ENCODE peak calls at places on chromosome 15, in six cellular contexts. One of them, this sample, is unnamed.

GRCh38 chr15:64751464-64751863 is 23.9 kb downstream of the RBPMS2 start:
- DNase-seq in H54: no peak
- DNase-seq in G401: no peak
- DNase-seq in adrenal gland: no peak
- DNase-seq in fibroblast of the conjunctiva: no peak
- DNase-seq in stimulated activated CD8-positive, alpha-beta memory T cell treated with anti-CD3 and anti-CD28 coated beads, Interleukin-12 subunit alpha, Interleukin-12 subunit beta, amount 100 ng/mL, for 4 hours: no peak
- DNase-seq in this sample: no peak

GRCh38 chr15:95812491-95812890 is 518.0 kb upstream of the NR2F2 start:
- DNase-seq in G401: no peak
- DNase-seq in adrenal gland: no peak
- DNase-seq in H54: no peak
- DNase-seq in stimulated activated CD8-positive, alpha-beta memory T cell treated with anti-CD3 and anti-CD28 coated beads, Interleukin-12 subunit alpha, Interleukin-12 subunit beta, amount 100 ng/mL, for 4 hours: no peak
- DNase-seq in fibroblast of the conjunctiva: no peak
- DNase-seq in this sample: no peak

GRCh38 chr15:85312486-85312885 is 67.9 kb upstream of the AKAP13 start:
- DNase-seq in stimulated activated CD8-positive, alpha-beta memory T cell treated with anti-CD3 and anti-CD28 coated beads, Interleukin-12 subunit alpha, Interleukin-12 subunit beta, amount 100 ng/mL, for 4 hours: no peak
- DNase-seq in adrenal gland: no peak
- DNase-seq in H54: no peak
- DNase-seq in fibroblast of the conjunctiva: peak; percentile 40
- DNase-seq in G401: no peak
- DNase-seq in this sample: peak; percentile 50

GRCh38 chr15:62524848-62525247 is 359.8 kb upstream of the C2CD4B start:
- DNase-seq in G401: no peak
- DNase-seq in adrenal gland: no peak
- DNase-seq in stimulated activated CD8-positive, alpha-beta memory T cell treated with anti-CD3 and anti-CD28 coated beads, Interleukin-12 subunit alpha, Interleukin-12 subunit beta, amount 100 ng/mL, for 4 hours: no peak
- DNase-seq in fibroblast of the conjunctiva: no peak
- DNase-seq in H54: no peak
- DNase-seq in this sample: no peak

GRCh38 chr15:82625136-82625535 is 22.0 kb downstream of the CPEB1 start:
- DNase-seq in fibroblast of the conjunctiva: no peak
- DNase-seq in G401: no peak
- DNase-seq in stimulated activated CD8-positive, alpha-beta memory T cell treated with anti-CD3 and anti-CD28 coated beads, Interleukin-12 subunit alpha, Interleukin-12 subunit beta, amount 100 ng/mL, for 4 hours: no peak
- DNase-seq in adrenal gland: no peak
- DNase-seq in H54: no peak
- DNase-seq in this sample: no peak

GRCh38 chr15:100101389-100102089 is 240.2 kb downstream of the ADAMTS17 start:
- DNase-seq in H54: no peak
- DNase-seq in G401: no peak
- DNase-seq in fibroblast of the conjunctiva: no peak
- DNase-seq in stimulated activated CD8-positive, alpha-beta memory T cell treated with anti-CD3 and anti-CD28 coated beads, Interleukin-12 subunit alpha, Interleukin-12 subunit beta, amount 100 ng/mL, for 4 hours: no peak
- DNase-seq in adrenal gland: no peak
- DNase-seq in this sample: no peak

GRCh38 chr15:25691544-25692430 is 171.3 kb downstream of the ATP10A start:
- DNase-seq in H54: no peak
- DNase-seq in fibroblast of the conjunctiva: no peak
- DNase-seq in adrenal gland: no peak
- DNase-seq in stimulated activated CD8-positive, alpha-beta memory T cell treated with anti-CD3 and anti-CD28 coated beads, Interleukin-12 subunit alpha, Interleukin-12 subunit beta, amount 100 ng/mL, for 4 hours: no peak
- DNase-seq in G401: peak; percentile 55
- DNase-seq in this sample: peak; percentile 26

GRCh38 chr15:70047386-70048195 is 50.1 kb downstream of the TLE3 start:
- DNase-seq in fibroblast of the conjunctiva: no peak
- DNase-seq in adrenal gland: no peak
- DNase-seq in stimulated activated CD8-positive, alpha-beta memory T cell treated with anti-CD3 and anti-CD28 coated beads, Interleukin-12 subunit alpha, Interleukin-12 subunit beta, amount 100 ng/mL, for 4 hours: no peak
- DNase-seq in G401: no peak
- DNase-seq in H54: no peak
- DNase-seq in this sample: no peak

GRCh38 chr15:101464246-101464998 is 25.1 kb downstream of the PCSK6 start:
- DNase-seq in stimulated activated CD8-positive, alpha-beta memory T cell treated with anti-CD3 and anti-CD28 coated beads, Interleukin-12 subunit alpha, Interleukin-12 subunit beta, amount 100 ng/mL, for 4 hours: no peak
- DNase-seq in fibroblast of the conjunctiva: no peak
- DNase-seq in G401: no peak
- DNase-seq in H54: no peak
- DNase-seq in adrenal gland: no peak
- DNase-seq in this sample: no peak

GRCh38 chr15:93987068-93987467 is 244.3 kb upstream of the MCTP2 start:
- DNase-seq in G401: no peak
- DNase-seq in H54: no peak
- DNase-seq in fibroblast of the conjunctiva: no peak
- DNase-seq in stimulated activated CD8-positive, alpha-beta memory T cell treated with anti-CD3 and anti-CD28 coated beads, Interleukin-12 subunit alpha, Interleukin-12 subunit beta, amount 100 ng/mL, for 4 hours: no peak
- DNase-seq in adrenal gland: no peak
- DNase-seq in this sample: no peak

GRCh38 chr15:67685008-67685599 is 140.2 kb upstream of the SKOR1 start:
- DNase-seq in adrenal gland: no peak
- DNase-seq in stimulated activated CD8-positive, alpha-beta memory T cell treated with anti-CD3 and anti-CD28 coated beads, Interleukin-12 subunit alpha, Interleukin-12 subunit beta, amount 100 ng/mL, for 4 hours: no peak
- DNase-seq in fibroblast of the conjunctiva: peak; percentile 12
- DNase-seq in G401: peak; percentile 26
- DNase-seq in H54: no peak
- DNase-seq in this sample: peak; percentile 44

GRCh38 chr15:22794621-22795167 is 8.2 kb downstream of the NIPA1 start:
- DNase-seq in stimulated activated CD8-positive, alpha-beta memory T cell treated with anti-CD3 and anti-CD28 coated beads, Interleukin-12 subunit alpha, Interleukin-12 subunit beta, amount 100 ng/mL, for 4 hours: no peak
- DNase-seq in fibroblast of the conjunctiva: no peak
- DNase-seq in H54: no peak
- DNase-seq in adrenal gland: no peak
- DNase-seq in G401: no peak
- DNase-seq in this sample: no peak

GRCh38 chr15:38660726-38661125 is 96.1 kb upstream of the RASGRP1 start:
- DNase-seq in adrenal gland: no peak
- DNase-seq in stimulated activated CD8-positive, alpha-beta memory T cell treated with anti-CD3 and anti-CD28 coated beads, Interleukin-12 subunit alpha, Interleukin-12 subunit beta, amount 100 ng/mL, for 4 hours: peak; percentile 6
- DNase-seq in H54: no peak
- DNase-seq in fibroblast of the conjunctiva: no peak
- DNase-seq in G401: no peak
- DNase-seq in this sample: no peak

GRCh38 chr15:31300208-31300661 is 26.4 kb upstream of the KLF13 start:
- DNase-seq in H54: no peak
- DNase-seq in stimulated activated CD8-positive, alpha-beta memory T cell treated with anti-CD3 and anti-CD28 coated beads, Interleukin-12 subunit alpha, Interleukin-12 subunit beta, amount 100 ng/mL, for 4 hours: no peak
- DNase-seq in fibroblast of the conjunctiva: no peak
- DNase-seq in adrenal gland: no peak
- DNase-seq in G401: peak; percentile 55
- DNase-seq in this sample: no peak

GRCh38 chr15:63605816-63606215 is 8.6 kb downstream of the FBXL22 start:
- DNase-seq in adrenal gland: no peak
- DNase-seq in H54: no peak
- DNase-seq in fibroblast of the conjunctiva: no peak
- DNase-seq in stimulated activated CD8-positive, alpha-beta memory T cell treated with anti-CD3 and anti-CD28 coated beads, Interleukin-12 subunit alpha, Interleukin-12 subunit beta, amount 100 ng/mL, for 4 hours: no peak
- DNase-seq in G401: no peak
- DNase-seq in this sample: no peak

GRCh38 chr15:31977812-31978662 is 52.3 kb upstream of the CHRNA7 start:
- DNase-seq in adrenal gland: peak; percentile 51
- DNase-seq in stimulated activated CD8-positive, alpha-beta memory T cell treated with anti-CD3 and anti-CD28 coated beads, Interleukin-12 subunit alpha, Interleukin-12 subunit beta, amount 100 ng/mL, for 4 hours: peak; percentile 25
- DNase-seq in G401: peak; percentile 43
- DNase-seq in H54: peak; percentile 45
- DNase-seq in fibroblast of the conjunctiva: no peak
- DNase-seq in this sample: peak; percentile 82

GRCh38 chr15:89680282-89680873 is 1.2 kb upstream of the PLIN1 start:
- DNase-seq in stimulated activated CD8-positive, alpha-beta memory T cell treated with anti-CD3 and anti-CD28 coated beads, Interleukin-12 subunit alpha, Interleukin-12 subunit beta, amount 100 ng/mL, for 4 hours: no peak
- DNase-seq in fibroblast of the conjunctiva: peak; percentile 89
- DNase-seq in adrenal gland: peak; percentile 89
- DNase-seq in H54: no peak
- DNase-seq in G401: peak; percentile 43
- DNase-seq in this sample: peak; percentile 52

GRCh38 chr15:42549052-42549491 is 434 bp downstream of the HAUS2 start:
- DNase-seq in H54: peak; percentile 20
- DNase-seq in stimulated activated CD8-positive, alpha-beta memory T cell treated with anti-CD3 and anti-CD28 coated beads, Interleukin-12 subunit alpha, Interleukin-12 subunit beta, amount 100 ng/mL, for 4 hours: no peak
- DNase-seq in adrenal gland: peak; percentile 23
- DNase-seq in fibroblast of the conjunctiva: peak; percentile 12
- DNase-seq in G401: peak; percentile 59
- DNase-seq in this sample: peak; percentile 33

GRCh38 chr15:79170256-79170664 is 79.7 kb upstream of the RASGRF1 start:
- DNase-seq in adrenal gland: no peak
- DNase-seq in G401: no peak
- DNase-seq in H54: peak; percentile 18
- DNase-seq in stimulated activated CD8-positive, alpha-beta memory T cell treated with anti-CD3 and anti-CD28 coated beads, Interleukin-12 subunit alpha, Interleukin-12 subunit beta, amount 100 ng/mL, for 4 hours: no peak
- DNase-seq in fibroblast of the conjunctiva: peak; percentile 8
- DNase-seq in this sample: peak; percentile 51

GRCh38 chr15:25236861-25237155 is 202.0 kb downstream of the UBE3A start:
- DNase-seq in adrenal gland: no peak
- DNase-seq in stimulated activated CD8-positive, alpha-beta memory T cell treated with anti-CD3 and anti-CD28 coated beads, Interleukin-12 subunit alpha, Interleukin-12 subunit beta, amount 100 ng/mL, for 4 hours: no peak
- DNase-seq in G401: no peak
- DNase-seq in fibroblast of the conjunctiva: no peak
- DNase-seq in H54: no peak
- DNase-seq in this sample: no peak

GRCh38 chr15:86159436-86159835 is 79.8 kb downstream of the AGBL1 start:
- DNase-seq in fibroblast of the conjunctiva: no peak
- DNase-seq in H54: no peak
- DNase-seq in adrenal gland: peak; percentile 9
- DNase-seq in G401: no peak
- DNase-seq in stimulated activated CD8-positive, alpha-beta memory T cell treated with anti-CD3 and anti-CD28 coated beads, Interleukin-12 subunit alpha, Interleukin-12 subunit beta, amount 100 ng/mL, for 4 hours: no peak
- DNase-seq in this sample: no peak

GRCh38 chr15:94235681-94236080 is 4.3 kb downstream of the MCTP2 start:
- DNase-seq in G401: no peak
- DNase-seq in stimulated activated CD8-positive, alpha-beta memory T cell treated with anti-CD3 and anti-CD28 coated beads, Interleukin-12 subunit alpha, Interleukin-12 subunit beta, amount 100 ng/mL, for 4 hours: no peak
- DNase-seq in adrenal gland: no peak
- DNase-seq in fibroblast of the conjunctiva: no peak
- DNase-seq in H54: no peak
- DNase-seq in this sample: no peak

GRCh38 chr15:58331562-58331902 is 100.3 kb upstream of the LIPC start:
- DNase-seq in H54: no peak
- DNase-seq in adrenal gland: no peak
- DNase-seq in G401: no peak
- DNase-seq in stimulated activated CD8-positive, alpha-beta memory T cell treated with anti-CD3 and anti-CD28 coated beads, Interleukin-12 subunit alpha, Interleukin-12 subunit beta, amount 100 ng/mL, for 4 hours: no peak
- DNase-seq in fibroblast of the conjunctiva: no peak
- DNase-seq in this sample: peak; percentile 26

GRCh38 chr15:72230197-72231065 is 559 bp downstream of the PKM start:
- DNase-seq in G401: peak; percentile 80
- DNase-seq in H54: no peak
- DNase-seq in fibroblast of the conjunctiva: peak; percentile 90
- DNase-seq in adrenal gland: peak; percentile 95
- DNase-seq in stimulated activated CD8-positive, alpha-beta memory T cell treated with anti-CD3 and anti-CD28 coated beads, Interleukin-12 subunit alpha, Interleukin-12 subunit beta, amount 100 ng/mL, for 4 hours: peak; percentile 71
- DNase-seq in this sample: peak; percentile 94

GRCh38 chr15:87939838-87940457 is 316.6 kb downstream of the NTRK3 start:
- DNase-seq in adrenal gland: no peak
- DNase-seq in H54: no peak
- DNase-seq in G401: no peak
- DNase-seq in fibroblast of the conjunctiva: no peak
- DNase-seq in stimulated activated CD8-positive, alpha-beta memory T cell treated with anti-CD3 and anti-CD28 coated beads, Interleukin-12 subunit alpha, Interleukin-12 subunit beta, amount 100 ng/mL, for 4 hours: no peak
- DNase-seq in this sample: no peak

GRCh38 chr15:31230630-31231485 is 95.8 kb upstream of the KLF13 start:
- DNase-seq in fibroblast of the conjunctiva: no peak
- DNase-seq in G401: no peak
- DNase-seq in stimulated activated CD8-positive, alpha-beta memory T cell treated with anti-CD3 and anti-CD28 coated beads, Interleukin-12 subunit alpha, Interleukin-12 subunit beta, amount 100 ng/mL, for 4 hours: no peak
- DNase-seq in H54: no peak
- DNase-seq in adrenal gland: no peak
- DNase-seq in this sample: no peak

GRCh38 chr15:42576776-42577175 is 1.4 kb downstream of the STARD9 start:
- DNase-seq in G401: no peak
- DNase-seq in adrenal gland: no peak
- DNase-seq in stimulated activated CD8-positive, alpha-beta memory T cell treated with anti-CD3 and anti-CD28 coated beads, Interleukin-12 subunit alpha, Interleukin-12 subunit beta, amount 100 ng/mL, for 4 hours: no peak
- DNase-seq in H54: no peak
- DNase-seq in fibroblast of the conjunctiva: no peak
- DNase-seq in this sample: no peak

GRCh38 chr15:70753101-70753829 is 10.1 kb downstream of the UACA start:
- DNase-seq in stimulated activated CD8-positive, alpha-beta memory T cell treated with anti-CD3 and anti-CD28 coated beads, Interleukin-12 subunit alpha, Interleukin-12 subunit beta, amount 100 ng/mL, for 4 hours: no peak
- DNase-seq in adrenal gland: no peak
- DNase-seq in fibroblast of the conjunctiva: no peak
- DNase-seq in H54: no peak
- DNase-seq in G401: no peak
- DNase-seq in this sample: no peak

GRCh38 chr15:94324117-94324826 is 92.9 kb downstream of the MCTP2 start:
- DNase-seq in G401: peak; percentile 54
- DNase-seq in H54: peak; percentile 16
- DNase-seq in stimulated activated CD8-positive, alpha-beta memory T cell treated with anti-CD3 and anti-CD28 coated beads, Interleukin-12 subunit alpha, Interleukin-12 subunit beta, amount 100 ng/mL, for 4 hours: peak; percentile 14
- DNase-seq in adrenal gland: peak; percentile 41
- DNase-seq in fibroblast of the conjunctiva: peak; percentile 38
- DNase-seq in this sample: peak; percentile 74

GRCh38 chr15:69088300-69088965 is 72.0 kb upstream of the GLCE start:
- DNase-seq in fibroblast of the conjunctiva: no peak
- DNase-seq in adrenal gland: no peak
- DNase-seq in H54: no peak
- DNase-seq in stimulated activated CD8-positive, alpha-beta memory T cell treated with anti-CD3 and anti-CD28 coated beads, Interleukin-12 subunit alpha, Interleukin-12 subunit beta, amount 100 ng/mL, for 4 hours: no peak
- DNase-seq in G401: no peak
- DNase-seq in this sample: no peak

GRCh38 chr15:39624806-39625205 is 43.9 kb downstream of the THBS1 start:
- DNase-seq in adrenal gland: peak; percentile 70
- DNase-seq in fibroblast of the conjunctiva: peak; percentile 41
- DNase-seq in H54: peak; percentile 42
- DNase-seq in G401: peak; percentile 21
- DNase-seq in stimulated activated CD8-positive, alpha-beta memory T cell treated with anti-CD3 and anti-CD28 coated beads, Interleukin-12 subunit alpha, Interleukin-12 subunit beta, amount 100 ng/mL, for 4 hours: peak; percentile 49
- DNase-seq in this sample: peak; percentile 43

GRCh38 chr15:66830358-66830757 is 128.3 kb downstream of the SMAD6 start:
- DNase-seq in fibroblast of the conjunctiva: peak; percentile 46
- DNase-seq in H54: peak; percentile 77
- DNase-seq in stimulated activated CD8-positive, alpha-beta memory T cell treated with anti-CD3 and anti-CD28 coated beads, Interleukin-12 subunit alpha, Interleukin-12 subunit beta, amount 100 ng/mL, for 4 hours: no peak
- DNase-seq in adrenal gland: peak; percentile 32
- DNase-seq in G401: no peak
- DNase-seq in this sample: no peak

GRCh38 chr15:63369296-63369695 is 12.3 kb downstream of the CA12 start:
- DNase-seq in fibroblast of the conjunctiva: no peak
- DNase-seq in stimulated activated CD8-positive, alpha-beta memory T cell treated with anti-CD3 and anti-CD28 coated beads, Interleukin-12 subunit alpha, Interleukin-12 subunit beta, amount 100 ng/mL, for 4 hours: no peak
- DNase-seq in adrenal gland: no peak
- DNase-seq in H54: no peak
- DNase-seq in G401: no peak
- DNase-seq in this sample: no peak

GRCh38 chr15:60584355-60585023 is 105.5 kb upstream of the ICE2 start:
- DNase-seq in stimulated activated CD8-positive, alpha-beta memory T cell treated with anti-CD3 and anti-CD28 coated beads, Interleukin-12 subunit alpha, Interleukin-12 subunit beta, amount 100 ng/mL, for 4 hours: no peak
- DNase-seq in G401: no peak
- DNase-seq in H54: no peak
- DNase-seq in fibroblast of the conjunctiva: no peak
- DNase-seq in adrenal gland: no peak
- DNase-seq in this sample: no peak

GRCh38 chr15:99092554-99093172 is 12.2 kb upstream of the SYNM start:
- DNase-seq in G401: no peak
- DNase-seq in H54: no peak
- DNase-seq in fibroblast of the conjunctiva: no peak
- DNase-seq in stimulated activated CD8-positive, alpha-beta memory T cell treated with anti-CD3 and anti-CD28 coated beads, Interleukin-12 subunit alpha, Interleukin-12 subunit beta, amount 100 ng/mL, for 4 hours: no peak
- DNase-seq in adrenal gland: no peak
- DNase-seq in this sample: no peak